ENCODE peak calls at places on chromosomes 3 and 15, in seven cellular contexts. One of them, this sample, is unnamed.

GRCh38 chr15:62506217-62506805 is 341.2 kb upstream of the C2CD4B start:
- DNase-seq in HFF-Myc: no peak
- DNase-seq in AG10803: peak
- DNase-seq in HCT116: no peak
- DNase-seq in fibroblast of the aortic adventitia: peak
- DNase-seq in foreskin fibroblast: peak
- DNase-seq in HL-60: no peak
- DNase-seq in this sample: peak

GRCh38 chr15:33860749-33861148 is 107.5 kb upstream of the CHRM5 start:
- DNase-seq in fibroblast of the aortic adventitia: peak
- DNase-seq in foreskin fibroblast: peak
- DNase-seq in AG10803: peak
- DNase-seq in HFF-Myc: peak
- DNase-seq in HL-60: no peak
- DNase-seq in HCT116: peak
- DNase-seq in this sample: peak

GRCh38 chr15:100880139-100880896 is 687 bp downstream of the ALDH1A3 start:
- DNase-seq in AG10803: peak
- DNase-seq in HFF-Myc: no peak
- DNase-seq in HCT116: no peak
- DNase-seq in foreskin fibroblast: no peak
- DNase-seq in fibroblast of the aortic adventitia: peak
- DNase-seq in HL-60: no peak
- DNase-seq in this sample: no peak

GRCh38 chr3:17014286-17014685 is 129.5 kb downstream of the PLCL2 start:
- DNase-seq in AG10803: no peak
- DNase-seq in foreskin fibroblast: no peak
- DNase-seq in HL-60: no peak
- DNase-seq in HCT116: no peak
- DNase-seq in fibroblast of the aortic adventitia: no peak
- DNase-seq in HFF-Myc: no peak
- DNase-seq in this sample: no peak

GRCh38 chr3:141276398-141276797 is 44.8 kb downstream of the PXYLP1 start:
- DNase-seq in HL-60: no peak
- DNase-seq in foreskin fibroblast: no peak
- DNase-seq in fibroblast of the aortic adventitia: no peak
- DNase-seq in HFF-Myc: no peak
- DNase-seq in AG10803: no peak
- DNase-seq in HCT116: no peak
- DNase-seq in this sample: no peak

GRCh38 chr3:65716372-65716771 is 322.3 kb downstream of the MAGI1 start:
- DNase-seq in HL-60: no peak
- DNase-seq in foreskin fibroblast: no peak
- DNase-seq in fibroblast of the aortic adventitia: no peak
- DNase-seq in HCT116: no peak
- DNase-seq in HFF-Myc: no peak
- DNase-seq in AG10803: no peak
- DNase-seq in this sample: no peak

GRCh38 chr3:67601919-67602608 is 52.3 kb downstream of the SUCLG2 start:
- DNase-seq in foreskin fibroblast: no peak
- DNase-seq in fibroblast of the aortic adventitia: no peak
- DNase-seq in HCT116: no peak
- DNase-seq in AG10803: no peak
- DNase-seq in HL-60: no peak
- DNase-seq in HFF-Myc: no peak
- DNase-seq in this sample: no peak

GRCh38 chr3:98259707-98260106 is 4.3 kb upstream of the OR5H6 start:
- DNase-seq in foreskin fibroblast: no peak
- DNase-seq in HCT116: peak
- DNase-seq in HL-60: no peak
- DNase-seq in AG10803: no peak
- DNase-seq in HFF-Myc: no peak
- DNase-seq in fibroblast of the aortic adventitia: no peak
- DNase-seq in this sample: no peak

GRCh38 chr3:12471228-12471627 is 13.1 kb upstream of the TSEN2 start:
- DNase-seq in HFF-Myc: no peak
- DNase-seq in foreskin fibroblast: no peak
- DNase-seq in AG10803: no peak
- DNase-seq in HCT116: peak
- DNase-seq in fibroblast of the aortic adventitia: no peak
- DNase-seq in HL-60: no peak
- DNase-seq in this sample: no peak

GRCh38 chr15:43776101-43776717 is 557 bp downstream of the ELL3 start:
- DNase-seq in HL-60: no peak
- DNase-seq in HCT116: no peak
- DNase-seq in foreskin fibroblast: peak
- DNase-seq in fibroblast of the aortic adventitia: no peak
- DNase-seq in AG10803: no peak
- DNase-seq in HFF-Myc: no peak
- DNase-seq in this sample: no peak

GRCh38 chr3:61560452-61561373 is 658 bp upstream of the PTPRG start:
- DNase-seq in HFF-Myc: peak
- DNase-seq in fibroblast of the aortic adventitia: peak
- DNase-seq in AG10803: peak
- DNase-seq in foreskin fibroblast: peak
- DNase-seq in HCT116: peak
- DNase-seq in HL-60: no peak
- DNase-seq in this sample: peak

GRCh38 chr3:42473083-42473932 is 29.1 kb upstream of the VIPR1 start:
- DNase-seq in HL-60: no peak
- DNase-seq in HCT116: no peak
- DNase-seq in foreskin fibroblast: peak
- DNase-seq in HFF-Myc: peak
- DNase-seq in AG10803: peak
- DNase-seq in fibroblast of the aortic adventitia: peak
- DNase-seq in this sample: peak

GRCh38 chr15:98779463-98780071 is 131.2 kb downstream of the IGF1R start:
- DNase-seq in HFF-Myc: peak
- DNase-seq in fibroblast of the aortic adventitia: peak
- DNase-seq in foreskin fibroblast: peak
- DNase-seq in HCT116: peak
- DNase-seq in AG10803: peak
- DNase-seq in HL-60: peak
- DNase-seq in this sample: peak

GRCh38 chr15:69500339-69500738 is 47.7 kb downstream of the RPLP1 start:
- DNase-seq in AG10803: no peak
- DNase-seq in HCT116: no peak
- DNase-seq in HL-60: no peak
- DNase-seq in HFF-Myc: no peak
- DNase-seq in foreskin fibroblast: no peak
- DNase-seq in fibroblast of the aortic adventitia: no peak
- DNase-seq in this sample: no peak
- H3K4me3 ChIP-seq in AG10803: no peak
- H3K4me3 ChIP-seq in HCT116: no peak
- H3K4me3 ChIP-seq in HL-60: no peak
- H3K4me3 ChIP-seq in HFF-Myc: no peak
- H3K4me3 ChIP-seq in foreskin fibroblast: no peak
- H3K4me3 ChIP-seq in fibroblast of the aortic adventitia: no peak
- H3K4me3 ChIP-seq in this sample: no peak

GRCh38 chr3:52280046-52280445 is 1.6 kb upstream of the WDR82 start:
- DNase-seq in foreskin fibroblast: peak
- DNase-seq in HCT116: no peak
- DNase-seq in HL-60: no peak
- DNase-seq in AG10803: peak
- DNase-seq in HFF-Myc: no peak
- DNase-seq in fibroblast of the aortic adventitia: peak
- DNase-seq in this sample: peak

GRCh38 chr3:52277071-52277964 is 1.1 kb downstream of the WDR82 start:
- DNase-seq in HL-60: no peak
- DNase-seq in AG10803: peak
- DNase-seq in fibroblast of the aortic adventitia: peak
- DNase-seq in foreskin fibroblast: peak
- DNase-seq in HFF-Myc: peak
- DNase-seq in HCT116: no peak
- DNase-seq in this sample: peak

GRCh38 chr3:52281980-52282801 is 3.7 kb upstream of the WDR82 start:
- DNase-seq in fibroblast of the aortic adventitia: peak
- DNase-seq in HL-60: no peak
- DNase-seq in AG10803: peak
- DNase-seq in foreskin fibroblast: peak
- DNase-seq in HCT116: no peak
- DNase-seq in HFF-Myc: no peak
- DNase-seq in this sample: peak

GRCh38 chr3:52278510-52279069 is at the start of gene WDR82:
- DNase-seq in foreskin fibroblast: peak
- DNase-seq in HL-60: peak
- DNase-seq in HFF-Myc: peak
- DNase-seq in fibroblast of the aortic adventitia: peak
- DNase-seq in AG10803: peak
- DNase-seq in HCT116: peak
- DNase-seq in this sample: peak

GRCh38 chr3:52277972-52278509 is 408 bp downstream of the WDR82 start:
- DNase-seq in foreskin fibroblast: no peak
- DNase-seq in fibroblast of the aortic adventitia: peak
- DNase-seq in AG10803: peak
- DNase-seq in HCT116: no peak
- DNase-seq in HFF-Myc: no peak
- DNase-seq in HL-60: no peak
- DNase-seq in this sample: peak
- TF ChIP-seq CTCF in foreskin fibroblast: peak
- TF ChIP-seq CTCF in fibroblast of the aortic adventitia: peak
- TF ChIP-seq CTCF in AG10803: peak
- TF ChIP-seq CTCF in HCT116: no peak
- TF ChIP-seq CTCF in HFF-Myc: peak
- TF ChIP-seq CTCF in HL-60: no peak
- TF ChIP-seq CTCF in this sample: peak

DNA sequence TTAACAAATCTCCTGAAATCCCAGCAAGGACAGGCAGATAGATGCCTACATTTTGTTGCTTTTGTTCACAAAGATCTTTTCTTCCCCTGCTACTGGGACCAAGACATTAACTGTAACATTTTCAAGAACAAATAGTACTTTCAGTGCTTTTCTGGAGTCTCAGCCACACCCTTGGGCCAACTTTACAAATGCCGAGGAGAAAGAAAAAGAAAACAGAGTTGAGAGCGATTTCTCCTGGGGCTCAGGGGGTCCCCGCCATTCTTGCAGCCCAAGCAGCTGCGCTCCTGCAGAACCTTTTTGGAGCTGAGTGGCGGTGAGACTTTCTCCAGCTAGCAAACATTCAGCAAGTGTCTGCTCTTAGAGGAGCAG is 18.8 kb downstream of the EID1 start:
- DNase-seq in foreskin fibroblast: no peak
- DNase-seq in HCT116: no peak
- DNase-seq in HL-60: no peak
- DNase-seq in AG10803: no peak
- DNase-seq in fibroblast of the aortic adventitia: no peak
- DNase-seq in HFF-Myc: no peak
- DNase-seq in this sample: no peak
- H3K4me3 ChIP-seq in foreskin fibroblast: peak
- H3K4me3 ChIP-seq in HCT116: no peak
- H3K4me3 ChIP-seq in HL-60: no peak
- H3K4me3 ChIP-seq in AG10803: peak
- H3K4me3 ChIP-seq in fibroblast of the aortic adventitia: peak
- H3K4me3 ChIP-seq in HFF-Myc: peak
- H3K4me3 ChIP-seq in this sample: peak

GRCh38 chr3:9782777-9783176 is 9.5 kb downstream of the TADA3 start:
- DNase-seq in HCT116: no peak
- DNase-seq in foreskin fibroblast: no peak
- DNase-seq in HFF-Myc: no peak
- DNase-seq in AG10803: no peak
- DNase-seq in HL-60: peak
- DNase-seq in fibroblast of the aortic adventitia: no peak
- DNase-seq in this sample: no peak
- TF ChIP-seq CTCF in HCT116: no peak
- TF ChIP-seq CTCF in foreskin fibroblast: no peak
- TF ChIP-seq CTCF in HFF-Myc: no peak
- TF ChIP-seq CTCF in AG10803: no peak
- TF ChIP-seq CTCF in HL-60: no peak
- TF ChIP-seq CTCF in fibroblast of the aortic adventitia: no peak
- TF ChIP-seq CTCF in this sample: no peak